ENCODE peak calls at places on chromosomes 3 and 15, in six cellular contexts. One of them, this sample, is unnamed.

GRCh38 chr15:35319354-35319753 is 226.6 kb downstream of the DPH6 start:
- DNase-seq in GM12892: no peak
- DNase-seq in K562: no peak
- DNase-seq in H1: no peak
- DNase-seq in GM12878: no peak
- DNase-seq in HepG2: no peak
- DNase-seq in this sample: no peak

GRCh38 chr3:45647148-45647619 is 42.0 kb upstream of the SACM1L start:
- DNase-seq in GM12892: no peak
- DNase-seq in K562: no peak
- DNase-seq in H1: no peak
- DNase-seq in GM12878: no peak
- DNase-seq in HepG2: peak; percentile 86
- DNase-seq in this sample: no peak

GRCh38 chr3:134652409-134652831 is 1.6 kb upstream of the KY start:
- DNase-seq in GM12892: no peak
- DNase-seq in K562: no peak
- DNase-seq in H1: no peak
- DNase-seq in GM12878: no peak
- DNase-seq in HepG2: no peak
- DNase-seq in this sample: no peak

GRCh38 chr3:49217688-49218470 is 46.5 kb downstream of the KLHDC8B start:
- DNase-seq in GM12892: no peak
- DNase-seq in K562: no peak
- DNase-seq in H1: no peak
- DNase-seq in GM12878: no peak
- DNase-seq in HepG2: no peak
- DNase-seq in this sample: no peak

GRCh38 chr3:175426805-175427204 is 567.7 kb downstream of the NAALADL2 start:
- DNase-seq in GM12892: no peak
- DNase-seq in K562: no peak
- DNase-seq in H1: no peak
- DNase-seq in GM12878: no peak
- DNase-seq in HepG2: no peak
- DNase-seq in this sample: no peak

GRCh38 chr3:110576962-110577361 is 494.7 kb upstream of the NECTIN3 start:
- DNase-seq in GM12892: no peak
- DNase-seq in K562: no peak
- DNase-seq in H1: peak; percentile 78
- DNase-seq in GM12878: no peak
- DNase-seq in HepG2: no peak
- DNase-seq in this sample: no peak

GRCh38 chr3:152047465-152047864 is 174.0 kb downstream of the SUCNR1 start:
- DNase-seq in GM12892: no peak
- DNase-seq in K562: no peak
- DNase-seq in H1: no peak
- DNase-seq in GM12878: no peak
- DNase-seq in HepG2: no peak
- DNase-seq in this sample: no peak

GRCh38 chr15:80609512-80609946 is 85.6 kb upstream of the ABHD17C start:
- DNase-seq in GM12892: no peak
- DNase-seq in K562: no peak
- DNase-seq in H1: no peak
- DNase-seq in GM12878: no peak
- DNase-seq in HepG2: no peak
- DNase-seq in this sample: no peak

GRCh38 chr15:83462953-83463433 is 15.9 kb downstream of the SH3GL3 start:
- DNase-seq in GM12892: no peak
- DNase-seq in K562: peak; percentile 66
- DNase-seq in H1: no peak
- DNase-seq in GM12878: no peak
- DNase-seq in HepG2: no peak
- DNase-seq in this sample: no peak

GRCh38 chr15:56739964-56740640 is 6.8 kb upstream of the ZNF280D start:
- DNase-seq in GM12892: no peak
- DNase-seq in K562: peak; percentile 35
- DNase-seq in H1: no peak
- DNase-seq in GM12878: no peak
- DNase-seq in HepG2: peak; percentile 11
- DNase-seq in this sample: no peak

GRCh38 chr3:183212565-183212964 is 40.5 kb upstream of the B3GNT5 start:
- DNase-seq in GM12892: no peak
- DNase-seq in K562: no peak
- DNase-seq in H1: no peak
- DNase-seq in GM12878: no peak
- DNase-seq in HepG2: no peak
- DNase-seq in this sample: no peak

GRCh38 chr3:123026551-123027291 is 842 bp downstream of the SEMA5B start:
- DNase-seq in GM12892: peak; percentile 47
- DNase-seq in K562: no peak
- DNase-seq in H1: no peak
- DNase-seq in GM12878: no peak
- DNase-seq in HepG2: no peak
- DNase-seq in this sample: peak; percentile 46

GRCh38 chr3:6726811-6727210 is 134.1 kb upstream of the GRM7 start:
- DNase-seq in GM12892: no peak
- DNase-seq in K562: no peak
- DNase-seq in H1: no peak
- DNase-seq in GM12878: no peak
- DNase-seq in HepG2: no peak
- DNase-seq in this sample: no peak

GRCh38 chr3:152879790-152880174 is 44.9 kb downstream of the P2RY1 start:
- DNase-seq in GM12892: no peak
- DNase-seq in K562: no peak
- DNase-seq in H1: no peak
- DNase-seq in GM12878: no peak
- DNase-seq in HepG2: no peak
- DNase-seq in this sample: no peak

GRCh38 chr15:67117356-67117755 is 52.0 kb downstream of the SMAD3 start:
- DNase-seq in GM12892: no peak
- DNase-seq in K562: no peak
- DNase-seq in H1: no peak
- DNase-seq in GM12878: no peak
- DNase-seq in HepG2: no peak
- DNase-seq in this sample: no peak

GRCh38 chr3:52707585-52707984 is 1.7 kb downstream of the SPCS1 start:
- DNase-seq in GM12892: no peak
- DNase-seq in K562: no peak
- DNase-seq in H1: no peak
- DNase-seq in GM12878: peak; percentile 55
- DNase-seq in HepG2: no peak
- DNase-seq in this sample: no peak

GRCh38 chr3:52705688-52706686 is at the start of the genes GLT8D1 and SPCS1:
- DNase-seq in GM12892: peak; percentile 80
- DNase-seq in K562: peak; percentile 87
- DNase-seq in H1: no peak
- DNase-seq in GM12878: no peak
- DNase-seq in HepG2: peak; percentile 73
- DNase-seq in this sample: peak; percentile 83

GRCh38 chr3:52705438-52705687 is 228 bp downstream of the GLT8D1 start:
- DNase-seq in GM12892: no peak
- DNase-seq in K562: no peak
- DNase-seq in H1: no peak
- DNase-seq in GM12878: no peak
- DNase-seq in HepG2: no peak
- DNase-seq in this sample: no peak

GRCh38 chr3:52703356-52703755 is 2.2 kb downstream of the GLT8D1 start:
- DNase-seq in GM12892: no peak
- DNase-seq in K562: no peak
- DNase-seq in H1: no peak
- DNase-seq in GM12878: no peak
- DNase-seq in HepG2: no peak
- DNase-seq in this sample: no peak

DNA sequence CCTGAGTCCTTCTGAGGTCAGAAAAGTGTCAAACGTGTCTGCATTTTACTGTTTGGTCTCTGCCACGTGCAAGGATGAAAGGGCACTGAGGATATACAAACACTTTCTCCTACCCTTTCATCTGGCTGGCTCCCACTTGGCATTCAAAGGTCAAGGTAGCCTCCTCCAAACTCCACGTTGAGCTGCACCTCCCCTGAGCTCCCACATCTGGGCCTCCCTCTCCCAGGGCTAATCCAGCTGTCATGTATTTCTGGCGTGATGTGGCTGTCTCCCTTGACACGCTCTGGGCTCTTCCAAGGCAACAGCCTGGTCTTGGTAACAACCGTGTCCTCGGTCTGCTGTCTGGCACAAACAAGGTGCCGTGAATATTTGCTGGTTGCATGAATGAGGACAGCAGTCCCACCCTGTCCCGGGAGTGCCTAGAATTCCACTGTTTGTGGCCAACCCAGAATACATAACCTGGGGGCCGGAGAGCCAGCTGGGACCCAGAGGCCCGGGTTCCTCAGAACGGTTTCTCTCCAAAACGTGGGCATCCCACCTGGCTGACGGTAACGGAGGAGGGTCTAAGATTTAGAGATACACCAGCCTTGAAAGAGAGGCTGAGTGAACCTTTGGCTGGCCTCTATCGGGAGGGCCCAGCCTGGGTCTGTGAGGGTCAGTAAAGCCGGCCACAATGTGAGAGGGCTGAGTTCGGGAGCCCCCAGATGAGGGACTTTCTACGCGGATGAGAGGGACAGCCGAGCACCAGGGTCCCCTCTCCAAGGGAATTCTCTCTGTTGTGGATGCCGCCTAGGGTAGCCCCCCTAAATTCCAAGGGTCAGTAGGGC is 767 bp downstream of the GLT8D1 start:
- DNase-seq in GM12892: no peak
- DNase-seq in K562: peak; percentile 22
- DNase-seq in H1: no peak
- DNase-seq in GM12878: no peak
- DNase-seq in HepG2: peak; percentile 95
- DNase-seq in this sample: no peak
- TF ChIP-seq TAF1 in GM12892: no peak
- TF ChIP-seq TAF1 in K562: no peak
- TF ChIP-seq TAF1 in H1: no peak
- TF ChIP-seq TAF1 in GM12878: no peak
- TF ChIP-seq TAF1 in HepG2: peak; percentile 48
- TF ChIP-seq TAF1 in this sample: no peak

GRCh38 chr3:126212629-126213375 is 32.4 kb upstream of the ALDH1L1 start:
- DNase-seq in GM12892: no peak
- DNase-seq in K562: no peak
- DNase-seq in H1: peak; percentile 43
- DNase-seq in GM12878: no peak
- DNase-seq in HepG2: peak; percentile 29
- DNase-seq in this sample: no peak
- TF ChIP-seq POLR2A in GM12892: no peak
- TF ChIP-seq POLR2A in K562: no peak
- TF ChIP-seq POLR2A in H1: peak; percentile 42
- TF ChIP-seq POLR2A in GM12878: no peak
- TF ChIP-seq POLR2A in HepG2: no peak
- TF ChIP-seq POLR2A in this sample: no peak

GRCh38 chr3:102106421-102107097 is 257.2 kb downstream of the NFKBIZ start:
- DNase-seq in GM12892: no peak
- DNase-seq in K562: no peak
- DNase-seq in H1: no peak
- DNase-seq in GM12878: no peak
- DNase-seq in HepG2: no peak
- DNase-seq in this sample: no peak
- TF ChIP-seq TAF1 in GM12892: no peak
- TF ChIP-seq TAF1 in K562: no peak
- TF ChIP-seq TAF1 in H1: no peak
- TF ChIP-seq TAF1 in GM12878: no peak
- TF ChIP-seq TAF1 in HepG2: no peak
- TF ChIP-seq TAF1 in this sample: no peak

DNA sequence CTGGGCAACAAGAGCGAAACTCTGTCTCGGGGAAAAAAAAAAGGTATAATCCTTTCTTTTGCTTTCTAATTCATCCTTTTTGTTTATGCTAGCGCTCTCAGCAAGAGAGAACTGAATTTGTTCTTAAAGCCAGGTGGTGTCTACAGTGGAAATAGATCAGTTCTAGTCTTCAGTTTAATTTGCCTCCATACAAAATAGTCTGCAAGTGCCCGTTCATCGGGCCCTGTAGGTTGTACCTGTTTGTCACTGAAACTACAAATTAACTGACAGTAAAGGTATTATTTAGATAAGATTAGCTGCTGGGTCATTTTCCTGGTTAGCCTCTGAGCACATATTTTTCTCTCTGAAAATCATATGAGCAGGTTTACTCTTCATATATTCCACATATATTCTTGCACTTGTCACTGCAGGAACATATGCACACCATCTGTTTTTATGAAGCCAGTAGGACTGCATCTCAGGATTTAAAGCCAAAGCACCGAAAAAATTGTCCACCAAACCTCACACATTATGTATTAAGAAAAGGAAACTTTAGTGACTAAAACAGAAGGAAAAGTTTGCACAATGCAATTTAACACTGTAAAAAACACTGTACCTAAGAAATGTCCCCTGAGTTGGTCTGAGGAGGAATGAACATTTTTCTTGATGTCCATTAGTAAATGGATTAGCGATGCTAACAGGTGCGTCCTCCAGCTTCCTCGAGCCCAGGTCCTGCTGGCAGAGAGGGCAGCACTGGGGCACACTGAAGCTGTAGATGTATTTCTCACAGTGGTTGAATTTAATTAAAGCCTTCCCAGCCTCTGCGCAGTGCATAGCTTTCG is 437 bp downstream of the MKRN2OS start:
- DNase-seq in GM12892: no peak
- DNase-seq in K562: no peak
- DNase-seq in H1: no peak
- DNase-seq in GM12878: no peak
- DNase-seq in HepG2: no peak
- DNase-seq in this sample: no peak
- TF ChIP-seq POLR2A in GM12892: no peak
- TF ChIP-seq POLR2A in K562: no peak
- TF ChIP-seq POLR2A in H1: no peak
- TF ChIP-seq POLR2A in GM12878: no peak
- TF ChIP-seq POLR2A in HepG2: no peak
- TF ChIP-seq POLR2A in this sample: no peak

GRCh38 chr3:47356201-47356600 is 24.6 kb upstream of the PTPN23 start:
- DNase-seq in GM12892: no peak
- DNase-seq in K562: no peak
- DNase-seq in H1: no peak
- DNase-seq in GM12878: no peak
- DNase-seq in HepG2: no peak
- DNase-seq in this sample: no peak
- TF ChIP-seq TAF1 in GM12892: no peak
- TF ChIP-seq TAF1 in K562: no peak
- TF ChIP-seq TAF1 in H1: no peak
- TF ChIP-seq TAF1 in GM12878: no peak
- TF ChIP-seq TAF1 in HepG2: no peak
- TF ChIP-seq TAF1 in this sample: no peak